ENCODE peak calls at places on chromosome 2, in seven cellular contexts. P, A, G, S, F, J and D are unnamed samples.

GRCh38 chr2:157785866-157786662 is 90.1 kb downstream of the ACVR1 start:
- DNase-seq in P (no peak), A (no peak), G (no peak), S (peak), F (peak), J (no peak), D (peak)

GRCh38 chr2:158191076-158191566 is 89.4 kb downstream of the UPP2 start:
- DNase-seq in P (peak), A (no peak), G (no peak), S (peak), F (no peak), J (no peak), D (peak)

GRCh38 chr2:190627881-190628412 is 20.9 kb upstream of the NAB1 start:
- DNase-seq in P (no peak), A (peak), G (peak), S (peak), F (no peak), J (no peak), D (no peak)

GRCh38 chr2:113910110-113910717 is 20.3 kb downstream of the ACTR3 start:
- DNase-seq in P (no peak), A (no peak), G (no peak), S (peak), F (no peak), J (no peak), D (no peak)

GRCh38 chr2:232854082-232854481 is 16.0 kb upstream of the SNORC start:
- DNase-seq in P (peak), A (peak), G (no peak), S (peak), F (peak), J (no peak), D (peak)

GRCh38 chr2:1942836-1943360 is 198.6 kb upstream of the PXDN start:
- DNase-seq in P (no peak), A (no peak), G (no peak), S (no peak), F (no peak), J (no peak), D (no peak)

GRCh38 chr2:55357907-55358306 is 61.7 kb downstream of the CCDC88A start:
- DNase-seq in P (no peak), A (peak), G (no peak), S (peak), F (peak), J (no peak), D (no peak)

GRCh38 chr2:105718846-105719432 is 25.8 kb upstream of the NCK2 start:
- DNase-seq in P (no peak), A (no peak), G (no peak), S (no peak), F (no peak), J (no peak), D (no peak)

GRCh38 chr2:197168705-197169104 is 141.9 kb downstream of the ANKRD44 start:
- DNase-seq in P (peak), A (peak), G (no peak), S (peak), F (no peak), J (peak), D (peak)

GRCh38 chr2:176098366-176099158 is 1.0 kb upstream of the HOXD12 start:
- DNase-seq in P (no peak), A (no peak), G (no peak), S (no peak), F (no peak), J (no peak), D (peak)

GRCh38 chr2:238701907-238702206 is 146.0 kb upstream of the TWIST2 start:
- DNase-seq in P (no peak), A (no peak), G (peak), S (no peak), F (no peak), J (no peak), D (no peak)

GRCh38 chr2:230166557-230167170 is 53.1 kb downstream of the SP110 start:
- DNase-seq in P (no peak), A (no peak), G (no peak), S (no peak), F (no peak), J (no peak), D (no peak)

DNA sequence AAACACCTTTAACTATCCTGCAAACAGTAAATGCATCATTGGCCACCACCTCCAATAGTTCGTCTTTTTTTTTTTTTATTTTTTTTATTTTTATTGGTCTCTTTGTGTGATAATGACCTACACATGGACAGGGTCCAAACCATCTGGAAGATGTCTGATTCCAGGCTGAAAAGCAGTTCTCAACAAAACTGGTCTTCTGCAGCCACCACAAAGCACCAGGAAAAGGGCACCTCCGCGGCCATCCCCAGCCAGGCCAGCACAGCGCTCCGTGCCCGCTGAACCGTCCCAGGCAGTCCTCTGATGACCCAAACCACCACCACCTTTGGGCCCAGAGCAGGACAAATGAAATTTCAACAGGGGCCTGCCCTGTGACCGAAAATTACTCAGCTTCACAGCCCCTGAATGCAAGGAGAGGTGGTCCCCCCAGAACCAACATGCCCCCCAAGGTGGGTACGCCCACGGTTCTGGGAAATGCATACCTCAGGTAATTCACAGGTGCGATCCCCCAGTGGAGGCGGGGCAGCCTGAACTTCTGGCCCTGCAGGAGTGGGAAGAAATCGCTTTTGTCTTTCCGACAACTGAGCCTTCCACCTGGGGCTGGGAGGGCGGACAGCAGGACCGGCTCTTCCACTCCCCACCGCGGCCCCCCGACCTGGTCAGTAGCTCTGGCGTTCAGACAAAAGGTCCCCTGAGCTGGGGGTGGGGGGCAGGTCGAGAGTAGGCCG is 1.6 kb downstream of the ARL4C start:
- DNase-seq in P (no peak), A (peak), G (no peak), S (no peak), F (no peak), J (no peak), D (no peak)
- H3K4me3 ChIP-seq in P (peak), A (peak), G (peak), S (peak), F (peak), J (peak), D (peak)

GRCh38 chr2:127196998-127197397 is 23.1 kb downstream of the CYP27C1 start:
- DNase-seq in P (no peak), A (no peak), G (no peak), S (no peak), F (no peak), J (no peak), D (no peak)

GRCh38 chr2:127196549-127196948 is 23.6 kb downstream of the CYP27C1 start:
- DNase-seq in P (no peak), A (no peak), G (no peak), S (no peak), F (no peak), J (no peak), D (no peak)

GRCh38 chr2:127195140-127196074 is 24.7 kb downstream of the CYP27C1 start:
- DNase-seq in P (no peak), A (no peak), G (no peak), S (no peak), F (no peak), J (no peak), D (no peak)

GRCh38 chr2:127199223-127199622 is 20.9 kb downstream of the CYP27C1 start:
- DNase-seq in P (no peak), A (no peak), G (no peak), S (no peak), F (no peak), J (no peak), D (no peak)

DNA sequence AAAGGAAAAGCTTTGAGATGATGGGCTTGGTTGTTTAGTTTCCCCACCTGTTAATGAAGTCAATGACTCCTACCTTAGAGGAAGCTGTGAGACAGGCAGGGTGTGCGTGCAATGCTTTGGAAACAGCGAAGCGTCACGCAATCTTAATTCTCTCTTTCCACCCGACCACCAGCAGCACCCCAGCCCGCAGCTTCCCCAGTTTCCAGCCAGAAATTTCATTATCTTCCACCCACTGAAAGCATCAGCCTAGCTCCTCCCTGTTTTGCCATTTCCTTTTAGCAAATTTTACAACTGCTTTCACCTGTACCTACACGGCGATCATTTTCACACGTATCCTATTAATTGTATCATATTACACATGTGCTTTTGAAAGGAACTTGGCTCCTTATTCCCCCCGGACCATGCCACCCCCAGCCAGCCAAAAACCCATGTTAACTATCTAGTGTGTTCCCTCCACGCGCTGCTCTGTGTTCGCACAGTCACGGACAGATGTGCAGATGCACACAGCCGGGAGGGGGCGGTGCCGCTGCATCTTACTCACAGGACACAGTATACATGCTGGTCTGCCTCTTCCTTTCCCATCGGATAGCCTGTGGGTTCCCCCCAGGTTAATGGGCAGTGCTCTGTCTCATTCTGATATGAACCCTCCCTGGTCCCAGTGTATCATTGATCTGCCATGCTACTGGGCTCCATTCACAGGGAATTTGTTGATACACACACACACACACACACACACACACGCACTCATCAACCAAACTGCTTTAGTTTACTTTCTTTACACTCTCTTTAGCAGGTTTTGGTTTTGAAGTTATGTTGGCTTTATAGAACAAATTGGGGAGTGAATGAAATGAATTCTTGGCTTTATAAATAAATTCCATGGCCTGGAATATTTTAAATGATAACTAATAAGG is 22.4 kb downstream of the CYP27C1 start:
- DNase-seq in P (peak), A (peak), G (no peak), S (peak), F (no peak), J (no peak), D (peak)
- H3K4me3 ChIP-seq in P (no peak), A (no peak), G (no peak), S (no peak), F (no peak), J (no peak), D (no peak)

GRCh38 chr2:223538920-223539440 is 63.2 kb downstream of the SCG2 start:
- DNase-seq in P (no peak), A (no peak), G (no peak), S (peak), F (no peak), J (no peak), D (no peak)
- H3K4me3 ChIP-seq in P (no peak), A (no peak), G (no peak), S (no peak), F (no peak), J (no peak), D (no peak)

DNA sequence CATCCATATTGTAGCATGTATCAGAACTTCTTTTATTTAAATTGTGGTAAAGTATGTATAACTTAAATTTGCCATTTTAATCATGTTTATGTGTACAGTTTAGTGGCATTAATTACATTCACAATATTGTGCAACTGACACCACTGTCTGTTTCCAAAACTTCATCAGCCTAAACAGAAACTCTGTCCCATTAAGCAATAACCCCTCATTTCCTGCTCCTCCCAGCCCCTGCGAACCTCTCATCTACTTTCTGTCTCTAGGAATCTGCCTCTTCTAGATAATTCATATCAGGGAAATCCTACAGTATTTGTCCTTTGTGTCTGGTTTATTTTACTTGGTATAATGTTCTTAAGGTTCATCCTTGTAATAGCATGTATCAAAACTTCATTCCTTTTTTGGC is 75.2 kb downstream of the BOLA3 start:
- DNase-seq in P (no peak), A (no peak), G (no peak), S (no peak), F (no peak), J (no peak), D (no peak)
- H3K4me3 ChIP-seq in P (no peak), A (no peak), G (no peak), S (no peak), F (no peak), J (no peak), D (no peak)